ENCODE peak calls at places on chromosomes 1 and 21, in nine cellular contexts. V is heart left ventricle, H is IMR-90, R is progenitor cell of endocrine pancreas, E is heart right ventricle, I is AG09319, Z is AG04449, J is epithelial cell of esophagus, M is ovary. T is an unnamed sample.
A peak's percentile ranks its signal among the peaks of the same experiment; 100 is the strongest.

GRCh38 chr1:69191280-69191679 is 376.4 kb upstream of the LRRC7 start:
- DNase-seq in V (no peak), Z (no peak), I (no peak), M (no peak), E (no peak), H (no peak), J (no peak), R (no peak), T (no peak)

GRCh38 chr1:94017155-94017829 is 103.7 kb downstream of the ABCA4 start:
- DNase-seq in R (no peak), J (peak; percentile 77), H (no peak), M (no peak), Z (no peak), I (no peak), E (no peak), V (no peak), T (no peak)

GRCh38 chr1:201267481-201268229 is 15.7 kb upstream of the PKP1 start:
- DNase-seq in V (no peak), I (no peak), M (no peak), E (no peak), R (no peak), J (peak; percentile 91), H (peak; percentile 85), Z (peak; percentile 46), T (no peak)

GRCh38 chr1:42837742-42838141 is 8.7 kb upstream of the ZNF691 start:
- DNase-seq in I (no peak), M (no peak), R (no peak), Z (no peak), J (no peak), H (no peak), E (no peak), V (no peak), T (no peak)

GRCh38 chr1:2353907-2354438 is 37.4 kb downstream of the MORN1 start:
- DNase-seq in V (no peak), I (no peak), R (no peak), E (no peak), H (no peak), M (no peak), Z (no peak), J (no peak), T (no peak)

GRCh38 chr1:75736016-75736415 is 11.5 kb downstream of the ACADM start:
- DNase-seq in M (no peak), J (no peak), Z (no peak), I (no peak), E (no peak), H (no peak), R (no peak), V (no peak), T (no peak)

GRCh38 chr1:228979325-228979699 is 244.0 kb downstream of the RHOU start:
- DNase-seq in M (no peak), H (no peak), Z (no peak), J (no peak), E (no peak), R (no peak), V (no peak), I (no peak), T (no peak)

GRCh38 chr1:914891-915280 is 8.8 kb upstream of the SAMD11 start:
- DNase-seq in Z (no peak), H (no peak), I (no peak), V (peak; percentile 18), R (no peak), M (no peak), J (no peak), E (no peak), T (no peak)

GRCh38 chr1:114040273-114041043 is 61.2 kb downstream of the OLFML3 start:
- DNase-seq in M (no peak), J (peak; percentile 60), E (no peak), H (no peak), V (no peak), R (no peak), Z (no peak), I (no peak), T (no peak)

GRCh38 chr1:78069784-78070183 is 24.0 kb downstream of the GIPC2 start:
- DNase-seq in Z (no peak), J (peak; percentile 54), M (no peak), H (no peak), R (no peak), I (no peak), E (no peak), V (no peak), T (no peak)

GRCh38 chr1:100597069-100597741 is 59.3 kb downstream of the GPR88 start:
- DNase-seq in M (no peak), E (no peak), I (no peak), V (no peak), J (peak; percentile 29), Z (peak; percentile 66), H (peak; percentile 90), R (no peak), T (no peak)

GRCh38 chr1:210294991-210295773 is 33.5 kb upstream of the HHAT start:
- DNase-seq in E (peak; percentile 60), M (peak; percentile 35), Z (no peak), I (peak; percentile 56), V (peak; percentile 81), H (no peak), J (peak; percentile 13), R (no peak), T (peak; percentile 39)

GRCh38 chr1:42176902-42177519 is 12.5 kb upstream of the GUCA2A start:
- DNase-seq in I (no peak), J (peak; percentile 68), Z (no peak), E (no peak), V (no peak), M (no peak), H (peak; percentile 55), R (no peak), T (no peak)

GRCh38 chr1:156429308-156430060 is 60.5 kb downstream of the RHBG start:
- DNase-seq in I (no peak), E (no peak), V (no peak), R (no peak), Z (no peak), H (no peak), J (no peak), M (no peak), T (no peak)

GRCh38 chr1:241598234-241598633 is 41.9 kb downstream of the CHML start:
- DNase-seq in H (no peak), E (no peak), Z (no peak), J (no peak), V (no peak), I (no peak), R (no peak), M (no peak), T (no peak)

GRCh38 chr1:74766579-74766978 is 33.6 kb downstream of the TYW3 start:
- DNase-seq in J (peak; percentile 20), Z (no peak), V (no peak), R (no peak), H (peak; percentile 57), I (no peak), M (no peak), E (no peak), T (no peak)

DNA sequence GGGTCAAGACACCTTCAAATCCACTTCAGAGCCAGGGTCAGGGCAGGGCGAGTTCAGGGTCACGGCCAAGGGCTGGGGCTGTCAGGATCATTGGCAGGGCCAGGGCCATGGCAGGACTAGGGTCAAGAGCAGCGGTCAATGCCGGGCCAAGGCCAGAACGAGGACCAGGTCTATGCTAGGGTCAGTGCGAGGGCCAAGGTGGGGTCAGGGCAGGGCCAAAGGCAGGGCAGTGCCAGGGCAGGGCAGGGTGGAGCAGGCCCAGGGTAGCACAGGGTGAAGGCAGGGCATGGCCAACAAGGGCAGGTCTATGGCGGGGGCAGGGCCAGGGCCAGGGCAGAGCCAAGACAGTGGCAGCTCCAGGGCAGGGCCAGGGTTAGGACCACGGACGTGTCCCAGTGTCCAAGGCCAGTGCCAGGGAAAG is 154.0 kb downstream of the LIPI start:
- DNase-seq in V (no peak), J (no peak), H (no peak), R (no peak), I (no peak), Z (no peak), E (peak; percentile 7), M (no peak), T (no peak)
- TF ChIP-seq CTCF in V (no peak), J (no peak), H (no peak), R (no peak), I (no peak), Z (no peak), E (no peak), M (no peak), T (no peak)

GRCh38 chr1:232389744-232390143 is 240.2 kb downstream of the SIPA1L2 start:
- DNase-seq in V (no peak), J (no peak), Z (no peak), H (no peak), R (no peak), M (no peak), E (no peak), I (no peak), T (no peak)

GRCh38 chr1:232385221-232385620 is 244.7 kb downstream of the SIPA1L2 start:
- DNase-seq in M (no peak), H (peak; percentile 83), I (no peak), J (peak; percentile 53), V (no peak), R (no peak), E (no peak), Z (peak; percentile 12), T (no peak)

GRCh38 chr1:232386294-232386693 is 243.6 kb downstream of the SIPA1L2 start:
- DNase-seq in H (no peak), M (no peak), V (no peak), Z (no peak), J (no peak), E (no peak), I (no peak), R (no peak), T (no peak)

GRCh38 chr1:232386721-232387510 is 243.0 kb downstream of the SIPA1L2 start:
- DNase-seq in J (no peak), R (no peak), E (no peak), V (no peak), M (no peak), I (no peak), H (no peak), Z (no peak), T (no peak)

DNA sequence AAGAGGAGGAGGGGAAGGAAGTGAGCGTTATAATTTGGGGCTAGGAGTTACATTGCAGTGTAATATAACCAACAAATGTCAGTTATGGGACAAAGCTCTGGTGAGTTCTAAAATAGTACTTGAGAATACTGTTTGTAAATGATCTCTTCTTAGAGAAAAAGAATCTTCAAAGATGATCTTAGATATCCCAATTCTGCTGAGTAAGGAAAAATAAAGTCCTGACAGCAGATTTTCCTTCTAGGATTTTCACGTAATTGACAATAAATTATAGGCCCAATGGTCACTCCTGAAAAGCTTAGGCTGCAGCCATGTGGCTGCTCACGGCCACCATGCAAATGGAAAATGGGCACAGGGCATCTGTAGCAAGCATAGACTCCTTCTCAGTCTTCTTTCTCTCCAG is 241.6 kb downstream of the SIPA1L2 start:
- DNase-seq in M (no peak), E (no peak), V (no peak), R (no peak), Z (no peak), J (no peak), I (no peak), H (no peak), T (no peak)
- TF ChIP-seq CTCF in M (no peak), E (no peak), V (no peak), R (no peak), Z (no peak), J (no peak), I (no peak), H (no peak), T (no peak)

GRCh38 chr21:20882462-20883415 is 115.5 kb upstream of the NCAM2 start:
- DNase-seq in V (no peak), M (no peak), E (no peak), H (peak; percentile 0), R (peak; percentile 19), J (peak; percentile 31), Z (no peak), I (no peak), T (peak; percentile 46)
- TF ChIP-seq CTCF in V (peak; percentile 51), M (no peak), E (peak; percentile 27), H (peak; percentile 30), R (peak; percentile 86), J (peak; percentile 38), Z (peak; percentile 28), I (peak; percentile 12), T (peak; percentile 88)

GRCh38 chr1:221435510-221435909 is 306.4 kb downstream of the DUSP10 start:
- DNase-seq in R (no peak), V (no peak), J (peak; percentile 57), M (no peak), H (peak; percentile 83), I (no peak), E (no peak), Z (no peak), T (no peak)
- TF ChIP-seq CTCF in R (peak; percentile 88), V (peak; percentile 96), J (peak; percentile 94), M (peak; percentile 75), H (peak; percentile 90), I (peak; percentile 87), E (peak; percentile 90), Z (peak; percentile 78), T (peak; percentile 98)

T was measured in glutamatergic neuron.